ENCODE peak calls at places on chromosomes 12 and 14, in four cellular contexts. R is mammary epithelial cell, C is H1, I is GM23248. H is an unnamed sample.

GRCh38 chr14:33851366-33851765 is 99.5 kb downstream of the EGLN3 start:
- DNase-seq in R (no peak), C (no peak), I (no peak), H (no peak)

GRCh38 chr14:84465890-84466289 is 1064.1 kb upstream of the FLRT2 start:
- DNase-seq in R (peak), I (no peak), C (no peak), H (peak)

GRCh38 chr12:66623455-66623854 is 55.4 kb downstream of the GRIP1 start:
- DNase-seq in C (no peak), R (peak), I (peak), H (no peak)

GRCh38 chr12:76685246-76685678 is 78.7 kb upstream of the ZDHHC17 start:
- DNase-seq in I (peak), C (no peak), R (peak), H (no peak)

GRCh38 chr14:102145395-102145794 is 5.7 kb downstream of the WDR20 start:
- DNase-seq in C (no peak), I (no peak), R (no peak), H (no peak)

GRCh38 chr14:49621114-49621881 is 699 bp downstream of the MGAT2 start:
- DNase-seq in R (no peak), I (peak), C (no peak), H (peak)

GRCh38 chr14:101761032-101761880 is at the start of gene PPP2R5C:
- DNase-seq in C (peak), I (peak), R (peak), H (peak)

GRCh38 chr12:3538691-3539030 is 47.7 kb downstream of the PRMT8 start:
- DNase-seq in C (no peak), I (no peak), R (no peak), H (no peak)

GRCh38 chr14:23438130-23438893 is 2.9 kb upstream of the MYH7 start:
- DNase-seq in R (no peak), I (no peak), C (no peak), H (no peak)

GRCh38 chr12:27460471-27460978 is 14.0 kb downstream of the SMCO2 start:
- DNase-seq in I (peak), R (peak), C (no peak), H (peak)

GRCh38 chr14:82796081-82796480 is 1262.4 kb upstream of the SEL1L start:
- DNase-seq in I (no peak), R (no peak), C (no peak), H (no peak)

GRCh38 chr12:79326663-79327062 is 364.1 kb downstream of the PAWR start:
- DNase-seq in C (no peak), R (peak), I (no peak), H (no peak)

GRCh38 chr12:73514672-73515071 is 1023.0 kb upstream of the ATXN7L3B start:
- DNase-seq in R (no peak), I (no peak), C (peak), H (no peak)

GRCh38 chr12:106753526-106753925 is 21.0 kb upstream of the RIC8B start:
- DNase-seq in I (no peak), R (no peak), C (no peak), H (no peak)

GRCh38 chr12:119678459-119678858 is 10.5 kb downstream of the PRKAB1 start:
- DNase-seq in R (no peak), C (no peak), I (no peak), H (peak)

GRCh38 chr14:96047101-96047500 is 7.9 kb downstream of the C14orf132 start:
- DNase-seq in R (no peak), I (peak), C (no peak), H (peak)
- H3K4me2 ChIP-seq in R (no peak), I (no peak), C (no peak), H (no peak)

GRCh38 chr12:14993537-14994266 is 20.9 kb downstream of the PDE6H start:
- DNase-seq in R (no peak), I (peak), C (no peak), H (peak)
- H3K9ac ChIP-seq in R (no peak), I (no peak), C (no peak), H (no peak)

GRCh38 chr12:113464852-113465719 is 6.6 kb downstream of the LHX5 start:
- DNase-seq in R (no peak), I (no peak), C (no peak), H (no peak)
- TF ChIP-seq EZH2 in R (peak), I (peak), C (peak), H (peak)

DNA sequence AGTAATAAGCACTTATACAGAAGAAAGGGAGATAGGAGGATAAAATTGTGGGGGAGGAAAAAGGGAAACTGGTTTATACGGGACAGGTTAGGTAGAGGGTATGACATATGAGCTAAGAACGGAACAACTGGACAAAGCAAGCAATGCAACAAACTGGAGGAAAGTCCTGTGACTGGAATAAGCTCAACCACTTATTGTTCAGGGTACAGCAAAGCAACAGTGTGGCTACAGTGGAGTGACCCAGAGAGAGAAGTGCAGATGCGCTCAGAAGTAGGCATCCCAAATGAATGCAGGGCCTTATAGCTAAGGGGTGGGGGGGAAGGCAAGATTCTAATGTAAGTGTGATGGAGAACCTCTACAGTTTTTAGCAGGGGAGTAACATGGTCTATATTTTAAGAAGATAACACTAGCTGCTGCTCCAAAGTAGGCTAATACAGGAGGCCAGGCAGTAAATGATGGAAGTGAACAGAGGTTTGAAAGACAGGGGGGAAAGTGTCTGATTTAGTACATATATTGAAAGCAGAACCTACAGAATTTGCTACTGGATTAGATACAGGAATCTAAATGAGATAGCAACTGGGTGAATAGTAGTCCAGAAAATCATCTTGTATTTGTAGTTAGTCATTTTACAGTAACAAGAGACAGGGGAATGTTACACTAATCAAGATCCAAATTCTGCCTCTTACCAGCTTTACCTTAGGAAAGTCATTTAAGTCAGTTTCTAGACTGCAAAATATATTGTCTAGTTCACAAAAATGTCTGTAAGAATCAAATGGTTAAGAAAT is 3.3 kb downstream of the UBE2N start:
- DNase-seq in I (no peak), R (no peak), C (no peak), H (no peak)
- H3K4me2 ChIP-seq in I (no peak), R (no peak), C (peak), H (peak)

GRCh38 chr12:14776236-14776959 is 26.9 kb downstream of the WBP11 start:
- DNase-seq in C (no peak), I (peak), R (no peak), H (no peak)
- H3K9ac ChIP-seq in C (no peak), I (peak), R (peak), H (no peak)

GRCh38 chr14:67579636-67580035 is 20.4 kb downstream of the PIGH start:
- DNase-seq in I (no peak), R (no peak), C (no peak), H (no peak)
- TF ChIP-seq EZH2 in I (no peak), R (no peak), C (no peak), H (no peak)

GRCh38 chr12:121424632-121424992 is 24.7 kb downstream of the RNF34 start:
- DNase-seq in C (no peak), I (no peak), R (no peak), H (no peak)
- H3K4me2 ChIP-seq in C (no peak), I (no peak), R (no peak), H (no peak)

GRCh38 chr14:69153848-69154208 is 909 bp upstream of the DCAF5 start:
- DNase-seq in I (peak), C (no peak), R (no peak), H (peak)

GRCh38 chr14:69151458-69152180 is 1.3 kb downstream of the DCAF5 start:
- DNase-seq in I (peak), C (peak), R (peak), H (peak)

GRCh38 chr14:69154779-69155178 is 1.9 kb upstream of the DCAF5 start:
- DNase-seq in R (no peak), C (no peak), I (peak), H (peak)

GRCh38 chr14:69152181-69152943 is 557 bp downstream of the DCAF5 start:
- DNase-seq in C (no peak), I (peak), R (peak), H (peak)

DNA sequence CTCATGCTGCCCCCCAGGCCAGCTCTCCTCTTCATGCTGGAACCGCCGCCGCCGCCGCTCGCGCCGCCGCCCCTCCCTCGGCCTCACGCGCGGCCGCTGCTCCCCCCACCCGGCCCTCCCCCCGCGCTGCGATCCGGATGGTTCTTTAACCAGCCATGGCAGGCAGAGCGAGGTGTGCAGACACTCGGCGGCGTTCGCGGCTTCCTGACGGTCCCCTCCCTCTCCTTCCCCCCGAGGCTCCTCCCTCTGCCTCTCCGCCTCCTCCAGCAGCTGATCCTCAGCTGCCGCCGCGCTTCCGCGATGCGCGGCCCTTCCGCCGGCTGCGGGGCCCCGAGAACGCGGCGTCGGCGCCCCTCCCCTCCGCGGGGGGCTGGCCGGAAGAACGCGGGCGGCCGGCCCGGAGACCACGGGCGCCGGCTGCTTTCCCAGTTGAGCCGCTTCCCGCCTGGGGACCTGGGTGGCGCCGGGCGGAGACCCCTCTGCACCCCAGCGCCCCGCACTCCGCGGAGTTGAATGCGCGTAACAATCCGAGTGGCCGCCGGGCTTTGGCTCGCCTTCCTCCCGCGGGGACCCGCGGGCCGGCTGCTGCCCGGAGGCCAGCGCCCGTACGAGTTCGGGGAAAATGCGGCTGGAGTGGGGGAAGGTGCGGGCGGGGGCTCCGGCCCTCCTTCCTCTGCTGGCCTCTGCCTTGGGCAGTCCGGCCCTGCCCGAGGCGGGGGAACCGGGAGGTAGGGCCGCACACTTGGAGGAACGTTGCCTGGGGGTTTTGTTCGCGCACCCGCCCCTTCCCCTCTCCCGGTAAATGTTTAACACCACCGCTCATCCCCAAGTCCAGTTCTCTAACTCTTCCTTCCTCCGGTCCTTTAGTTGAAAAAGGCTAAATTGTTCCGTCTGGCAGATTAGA is at the start of gene DCAF5:
- DNase-seq in R (peak), I (peak), C (peak), H (peak)
- H3K9ac ChIP-seq in R (peak), I (peak), C (peak), H (peak)

H was measured in astrocyte.